ENCODE peak calls at places on chromosomes 16 and 17, in six cellular contexts. O, K, C, X, N and Z are unnamed samples.

GRCh38 chr16:62978451-62978850 is 942.2 kb upstream of the CDH8 start:
- DNase-seq in O (no peak), K (no peak), C (no peak), X (no peak), N (no peak), Z (no peak)

GRCh38 chr16:84553873-84554399 is 49.5 kb upstream of the MEAK7 start:
- DNase-seq in O (no peak), K (no peak), C (no peak), X (no peak), N (no peak), Z (no peak)

GRCh38 chr16:50902457-50902856 is 160.6 kb downstream of the CYLD start:
- DNase-seq in O (no peak), K (no peak), C (no peak), X (no peak), N (no peak), Z (no peak)

GRCh38 chr17:7079581-7080444 is at the start of gene CLEC10A:
- DNase-seq in O (no peak), K (no peak), C (no peak), X (no peak), N (no peak), Z (no peak)

GRCh38 chr16:57484515-57485005 is 1.7 kb downstream of the DOK4 start:
- DNase-seq in O (no peak), K (no peak), C (no peak), X (no peak), N (no peak), Z (no peak)

GRCh38 chr17:57253307-57254065 is 2.8 kb upstream of the MSI2 start:
- DNase-seq in O (no peak), K (no peak), C (no peak), X (no peak), N (no peak), Z (no peak)

GRCh38 chr17:58614854-58615409 is 76.9 kb downstream of the TEX14 start:
- DNase-seq in O (no peak), K (no peak), C (no peak), X (no peak), N (no peak), Z (no peak)

GRCh38 chr17:1769826-1770477 is 8.1 kb downstream of the SERPINF1 start:
- DNase-seq in O (no peak), K (no peak), C (no peak), X (no peak), N (peak), Z (no peak)

GRCh38 chr16:75555707-75556512 is at the start of gene TMEM231:
- DNase-seq in O (peak), K (no peak), C (peak), X (peak), N (peak), Z (peak)

GRCh38 chr17:33318241-33318640 is 25.1 kb upstream of the ASIC2 start:
- DNase-seq in O (no peak), K (no peak), C (no peak), X (no peak), N (no peak), Z (no peak)

GRCh38 chr17:45320349-45320930 is 3.6 kb upstream of the MAP3K14 start:
- DNase-seq in O (no peak), K (no peak), C (no peak), X (no peak), N (no peak), Z (no peak)
- TF ChIP-seq SIN3A in O (no peak), K (no peak), C (no peak), X (no peak), N (no peak), Z (no peak)

DNA sequence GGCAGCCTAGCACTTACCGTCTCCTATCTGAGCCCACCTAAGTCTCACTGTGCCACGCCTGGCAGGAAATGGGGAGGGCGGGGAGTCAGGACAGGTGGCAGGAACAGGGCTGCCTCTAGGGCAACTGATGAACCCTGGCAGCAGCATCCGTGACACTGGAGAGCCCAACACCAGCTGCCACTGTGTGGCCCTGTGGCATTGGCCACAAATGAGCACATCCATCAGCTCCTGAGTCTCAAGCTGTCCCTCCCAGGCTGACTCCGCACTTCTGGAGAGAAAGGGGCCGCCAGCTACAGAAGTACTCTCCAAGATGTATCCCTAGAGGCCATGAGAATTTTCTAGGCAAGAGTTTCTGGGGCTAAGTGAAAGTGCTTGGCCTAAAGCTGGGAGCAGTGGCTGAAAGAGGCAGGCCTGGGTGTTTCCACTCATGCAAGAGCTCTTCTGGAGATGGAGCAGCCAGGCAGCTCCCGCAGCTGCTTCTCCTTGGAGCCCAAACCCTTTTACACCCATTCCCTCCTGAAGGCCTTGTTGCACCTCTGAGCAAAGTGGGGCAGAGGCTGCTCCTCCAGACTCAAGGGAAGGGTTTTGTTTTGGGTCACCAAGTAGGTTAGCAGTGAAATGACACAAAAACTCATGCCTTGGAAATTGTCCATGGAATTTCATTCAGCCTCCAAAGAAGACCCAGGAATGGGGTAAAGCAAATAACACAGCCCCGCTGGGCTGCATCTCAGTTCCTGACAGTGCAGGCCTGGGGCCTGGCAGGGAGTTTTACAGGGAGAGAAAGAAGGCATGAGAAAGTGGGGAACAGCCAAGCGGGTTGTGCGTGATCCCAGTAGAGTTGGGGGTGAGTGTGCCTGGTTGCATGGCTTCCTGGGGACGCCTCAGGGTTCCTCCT is 25.8 kb downstream of the PEMT start:
- DNase-seq in O (no peak), K (no peak), C (no peak), X (no peak), N (no peak), Z (no peak)
- TF ChIP-seq MAX in O (no peak), K (no peak), C (no peak), X (no peak), N (no peak), Z (no peak)

DNA sequence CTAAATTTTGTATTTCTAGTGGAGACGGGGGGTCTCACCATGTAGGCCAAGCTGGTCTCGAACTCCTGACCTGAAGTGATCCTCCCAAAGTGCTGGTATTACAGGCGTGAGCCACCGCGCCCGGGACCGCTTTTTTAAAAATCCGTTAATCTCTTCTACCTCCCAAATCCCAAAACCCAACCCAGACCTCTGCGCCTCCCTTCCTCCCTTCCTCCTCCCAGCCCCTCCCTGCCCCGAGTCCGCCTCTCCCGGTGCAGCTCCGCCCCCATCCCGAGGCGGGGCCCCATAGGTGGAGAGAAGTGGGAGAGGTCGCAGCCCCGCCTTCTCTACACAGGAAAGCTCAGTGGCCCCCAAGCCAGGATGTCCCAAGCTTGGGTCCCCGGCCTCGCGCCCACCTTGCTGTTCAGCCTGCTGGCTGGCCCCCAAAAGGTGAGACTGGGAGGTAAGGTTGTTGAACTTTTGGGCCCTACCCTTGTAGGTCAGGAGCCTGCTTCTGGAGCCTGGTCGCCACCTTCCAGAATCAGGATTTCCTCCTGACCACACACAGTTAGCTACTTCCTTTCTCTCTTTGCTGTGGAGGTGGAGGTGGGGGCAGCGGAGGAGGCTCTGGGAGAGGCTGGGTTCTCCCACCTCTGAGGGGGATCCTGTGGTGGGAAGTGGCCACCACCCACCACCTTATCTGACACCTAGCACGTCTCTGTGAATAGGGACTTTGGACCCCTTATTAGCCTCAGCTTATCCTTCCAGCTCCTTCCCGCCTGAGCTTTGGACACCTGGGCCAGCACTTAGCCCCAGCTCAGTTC is at the start of gene TMEM92:
- DNase-seq in O (peak), K (no peak), C (peak), X (peak), N (no peak), Z (peak)
- TF ChIP-seq JUND in O (no peak), K (no peak), C (no peak), X (no peak), N (no peak), Z (no peak)

GRCh38 chr17:78208486-78208885 is 5.6 kb upstream of the BIRC5 start:
- DNase-seq in O (no peak), K (no peak), C (no peak), X (no peak), N (no peak), Z (no peak)

GRCh38 chr17:78202666-78203065 is 11.4 kb upstream of the BIRC5 start:
- DNase-seq in O (no peak), K (no peak), C (no peak), X (no peak), N (no peak), Z (no peak)

GRCh38 chr17:78205124-78205775 is 8.8 kb upstream of the BIRC5 start:
- DNase-seq in O (no peak), K (no peak), C (no peak), X (no peak), N (no peak), Z (no peak)

GRCh38 chr17:78204387-78205123 is 9.5 kb upstream of the BIRC5 start:
- DNase-seq in O (no peak), K (no peak), C (no peak), X (no peak), N (no peak), Z (no peak)

DNA sequence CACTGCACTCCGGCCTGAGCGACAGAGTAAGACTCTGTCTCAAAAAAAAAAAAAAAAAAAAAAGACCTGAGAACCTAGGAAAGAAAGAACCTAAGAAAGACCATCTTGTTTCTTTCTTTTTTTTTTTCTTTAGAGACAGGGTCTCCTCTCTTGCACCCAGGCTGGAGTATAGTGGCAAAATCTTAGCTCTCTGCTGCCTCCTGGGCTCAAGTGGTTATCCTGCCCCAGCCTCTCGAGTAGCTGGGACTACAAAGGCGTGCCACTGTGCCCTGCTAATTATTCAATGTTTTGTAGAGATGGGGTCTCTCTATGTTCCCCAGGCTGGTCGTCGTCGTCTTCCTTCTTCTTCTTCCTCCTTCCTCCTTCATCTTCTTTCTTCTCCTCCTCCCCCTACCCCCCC is 7.8 kb upstream of the BIRC5 start:
- DNase-seq in O (no peak), K (no peak), C (no peak), X (no peak), N (no peak), Z (no peak)
- TF ChIP-seq SIN3A in O (no peak), K (no peak), C (no peak), X (no peak), N (no peak), Z (no peak)

GRCh38 chr17:72539981-72540897 is 419.4 kb downstream of the SOX9 start:
- DNase-seq in O (no peak), K (no peak), C (peak), X (peak), N (peak), Z (peak)
- TF ChIP-seq MAX in O (no peak), K (no peak), C (no peak), X (no peak), N (peak), Z (no peak)

DNA sequence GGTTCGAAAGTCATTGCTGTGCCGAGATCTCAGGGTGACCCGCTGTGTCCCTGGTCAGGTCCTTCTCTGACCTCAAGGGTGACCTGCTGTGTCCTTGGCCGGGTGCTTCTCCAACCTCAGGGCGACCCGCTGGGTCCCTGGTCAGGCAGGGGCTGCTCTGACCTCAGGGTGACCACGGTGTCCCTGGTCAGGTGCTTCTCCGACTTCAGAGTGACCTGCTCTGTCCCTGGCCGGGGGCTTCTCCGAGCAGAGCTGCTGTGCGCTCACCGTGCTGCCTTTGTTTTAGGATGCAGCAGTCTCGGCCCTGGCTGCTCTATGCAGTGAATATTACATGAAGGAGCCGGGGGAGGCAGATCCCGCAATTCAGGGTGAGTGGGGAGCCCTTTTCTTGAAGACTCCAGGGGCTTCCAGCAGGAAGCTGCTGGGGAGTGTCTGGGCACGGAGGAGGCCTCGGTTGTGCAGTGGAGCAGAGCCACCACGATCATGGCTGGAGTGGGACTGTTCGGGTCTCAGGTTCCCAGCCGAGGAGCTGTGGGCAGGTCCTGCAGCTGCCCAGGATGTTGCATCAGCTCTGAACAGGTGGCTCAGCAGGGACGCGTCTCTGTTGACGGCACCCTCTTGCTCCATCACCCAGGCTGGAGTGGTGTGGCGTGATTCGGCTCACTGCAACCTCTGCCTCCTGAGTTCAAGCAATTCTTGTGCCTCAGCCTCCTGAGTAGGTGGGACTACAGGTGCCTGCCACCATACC is 83.7 kb upstream of the ZNF750 start:
- DNase-seq in O (no peak), K (no peak), C (no peak), X (no peak), N (no peak), Z (no peak)
- TF ChIP-seq JUND in O (no peak), K (no peak), C (no peak), X (no peak), N (no peak), Z (no peak)

GRCh38 chr17:77888242-77889134 is 70.0 kb upstream of the TNRC6C start:
- DNase-seq in O (no peak), K (no peak), C (no peak), X (no peak), N (no peak), Z (no peak)
- TF ChIP-seq SIN3A in O (no peak), K (no peak), C (no peak), X (no peak), N (no peak), Z (no peak)